ENCODE peak calls at places on chromosomes 7 and 10, in six cellular contexts. W is activated CD8-positive, alpha-beta T cell treated with anti-CD3 and anti-CD28 coated beads for 36 hours; V is bronchial epithelial cell; B is naive B cell; N is stimulated activated CD4-positive, alpha-beta T cell treated with anti-CD3 and anti-CD28 coated beads, Interleukin-1b, Interleukin-23, amount 100 ng/mL, for 1 hour; Q is coronary artery. Y is an unnamed sample.

GRCh38 chr10:123459371-123460224 is 206.6 kb upstream of the GPR26 start:
- DNase-seq in W (no peak), V (no peak), B (no peak), N (no peak), Q (no peak), Y (no peak)

GRCh38 chr7:157432957-157433576 is 96.3 kb downstream of the DNAJB6 start:
- DNase-seq in W (peak; percentile 80), V (peak; percentile 18), B (no peak), N (no peak), Q (no peak), Y (peak; percentile 58)

GRCh38 chr7:106015586-106016218 is 52.6 kb downstream of the CDHR3 start:
- DNase-seq in W (no peak), V (no peak), B (no peak), N (no peak), Q (no peak), Y (no peak)

GRCh38 chr7:134855467-134855866 is 76.0 kb downstream of the CALD1 start:
- DNase-seq in W (no peak), V (no peak), B (no peak), N (no peak), Q (no peak), Y (peak; percentile 19)

GRCh38 chr10:64515975-64516699 is 994.9 kb downstream of the REEP3 start:
- DNase-seq in W (no peak), V (no peak), B (no peak), N (no peak), Q (no peak), Y (no peak)

GRCh38 chr10:22250897-22251605 is 33.2 kb upstream of the EBLN1 start:
- DNase-seq in W (no peak), V (peak; percentile 12), B (peak; percentile 38), N (no peak), Q (no peak), Y (no peak)

GRCh38 chr10:114681542-114681941 is 23.5 kb upstream of the ABLIM1 start:
- DNase-seq in W (no peak), V (peak; percentile 68), B (no peak), N (no peak), Q (no peak), Y (no peak)

GRCh38 chr10:23186697-23187096 is 5.4 kb upstream of the PTF1A start:
- DNase-seq in W (no peak), V (no peak), B (no peak), N (no peak), Q (no peak), Y (no peak)

GRCh38 chr7:41964849-41965745 is 262.2 kb upstream of the INHBA start:
- DNase-seq in W (no peak), V (no peak), B (no peak), N (no peak), Q (no peak), Y (no peak)

GRCh38 chr7:24323961-24324480 is 40.0 kb downstream of the NPY start:
- DNase-seq in W (no peak), V (no peak), B (no peak), N (no peak), Q (no peak), Y (no peak)

GRCh38 chr10:49767752-49768151 is 5.6 kb upstream of the OGDHL start:
- DNase-seq in W (no peak), V (no peak), B (no peak), N (no peak), Q (no peak), Y (no peak)

GRCh38 chr10:9792181-9792580 is 1225.5 kb upstream of the CELF2 start:
- DNase-seq in W (no peak), V (peak; percentile 85), B (no peak), N (no peak), Q (no peak), Y (peak; percentile 4)

GRCh38 chr7:157634401-157635147 is 297.8 kb downstream of the DNAJB6 start:
- DNase-seq in W (no peak), V (no peak), B (no peak), N (no peak), Q (peak; percentile 53), Y (no peak)

GRCh38 chr7:111753968-111754367 is 191.7 kb upstream of the IMMP2L start:
- DNase-seq in W (no peak), V (peak; percentile 54), B (no peak), N (no peak), Q (no peak), Y (no peak)

GRCh38 chr10:130372866-130373265 is 236.7 kb downstream of the GLRX3 start:
- DNase-seq in W (no peak), V (no peak), B (no peak), N (no peak), Q (no peak), Y (no peak)

GRCh38 chr7:47631711-47632110 is 49.8 kb upstream of the TNS3 start:
- DNase-seq in W (no peak), V (no peak), B (no peak), N (no peak), Q (no peak), Y (no peak)